ENCODE peak calls at places on chromosomes 3 and 15, in seven cellular contexts. P is tibial nerve, U is HFFc6, W is foreskin fibroblast, S is RWPE1, I is neural progenitor cell, M is neural crest cell. G is an unnamed sample.

GRCh38 chr3:194686414-194686815 is 732 bp downstream of the FAM43A start:
- DNase-seq in M (no peak), U (peak; percentile 15), I (no peak), S (no peak), W (no peak), P (no peak), G (no peak)

GRCh38 chr3:100073555-100074307 is 40.6 kb downstream of the FILIP1L start:
- DNase-seq in M (peak; percentile 5), U (peak; percentile 85), S (no peak), P (no peak), W (peak; percentile 80), I (peak; percentile 67), G (peak; percentile 48)

GRCh38 chr3:9780920-9781319 is 11.2 kb upstream of the CAMK1 start:
- DNase-seq in S (no peak), M (no peak), P (no peak), W (no peak), U (no peak), I (no peak), G (no peak)

GRCh38 chr3:38247366-38248035 is 18.1 kb upstream of the SLC22A13 start:
- DNase-seq in M (no peak), W (peak; percentile 94), U (peak; percentile 92), I (no peak), P (peak; percentile 34), S (peak; percentile 81), G (no peak)

GRCh38 chr15:51579012-51579411 is 43.6 kb downstream of the DMXL2 start:
- DNase-seq in I (no peak), W (peak; percentile 8), U (no peak), S (no peak), P (no peak), M (no peak), G (no peak)

GRCh38 chr15:45522179-45522930 is at the start of gene SLC30A4:
- DNase-seq in W (peak; percentile 85), I (peak; percentile 81), P (peak; percentile 44), U (peak; percentile 24), M (peak; percentile 39), S (peak; percentile 47), G (peak; percentile 58)

GRCh38 chr15:88663216-88663615 is 24.4 kb downstream of the ISG20 start:
- DNase-seq in I (no peak), M (no peak), W (peak; percentile 39), S (no peak), P (no peak), U (no peak), G (no peak)

GRCh38 chr15:65930134-65930533 is 60.8 kb downstream of the RAB11A start:
- DNase-seq in P (no peak), I (no peak), U (no peak), S (no peak), M (no peak), W (no peak), G (no peak)

GRCh38 chr3:123028233-123028828 is 768 bp upstream of the SEMA5B start:
- DNase-seq in M (peak; percentile 29), W (peak; percentile 81), I (peak; percentile 81), P (peak; percentile 41), S (peak; percentile 79), U (peak; percentile 50), G (peak; percentile 30)

GRCh38 chr15:66952756-66953522 is 112.5 kb upstream of the SMAD3 start:
- DNase-seq in W (no peak), I (no peak), U (no peak), M (no peak), P (no peak), S (no peak), G (no peak)

GRCh38 chr3:127585813-127586165 is 4.7 kb downstream of the TPRA1 start:
- DNase-seq in I (no peak), M (no peak), P (no peak), S (no peak), U (no peak), W (no peak), G (no peak)

GRCh38 chr3:188881954-188882641 is 289.7 kb upstream of the TPRG1 start:
- DNase-seq in U (peak; percentile 80), S (peak; percentile 75), W (peak; percentile 85), I (no peak), P (no peak), M (no peak), G (no peak)

GRCh38 chr3:159988617-159989251 is at the start of gene IL12A:
- DNase-seq in S (peak; percentile 56), W (peak; percentile 89), M (peak; percentile 78), P (peak; percentile 71), I (peak; percentile 88), U (peak; percentile 42), G (peak; percentile 88)

GRCh38 chr15:76336254-76337046 is at the start of gene ISL2:
- DNase-seq in I (peak; percentile 97), M (peak; percentile 57), S (peak; percentile 100), U (peak; percentile 95), W (peak; percentile 100), P (no peak), G (peak; percentile 85)
- TF ChIP-seq CTCF in I (no peak), M (no peak), S (no peak), U (no peak), W (no peak), P (no peak), G (no peak)

DNA sequence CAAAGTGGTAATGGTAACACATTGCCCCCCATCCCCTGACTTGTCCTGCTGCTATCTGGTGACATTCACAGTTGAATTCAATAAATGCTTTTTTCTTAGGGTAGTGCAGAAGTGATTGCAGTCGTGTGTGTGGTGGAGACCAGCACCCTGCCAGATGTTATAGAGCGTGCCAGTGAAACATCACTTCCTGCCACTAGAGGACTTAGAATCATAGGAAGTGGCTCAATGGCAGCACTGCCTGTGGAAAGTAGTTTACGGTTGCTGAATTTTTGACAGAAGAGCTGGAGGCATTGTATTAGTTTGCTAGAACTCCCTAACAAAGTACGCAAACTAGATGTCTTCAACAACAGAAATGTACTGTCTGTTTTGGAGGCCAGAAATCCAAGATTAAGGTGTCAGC is 37.4 kb upstream of the P2RY12 start:
- DNase-seq in I (no peak), W (no peak), U (no peak), P (no peak), M (no peak), S (no peak), G (no peak)
- TF ChIP-seq CTCF in I (peak; percentile 21), W (no peak), U (no peak), P (no peak), M (no peak), S (no peak), G (no peak)

DNA sequence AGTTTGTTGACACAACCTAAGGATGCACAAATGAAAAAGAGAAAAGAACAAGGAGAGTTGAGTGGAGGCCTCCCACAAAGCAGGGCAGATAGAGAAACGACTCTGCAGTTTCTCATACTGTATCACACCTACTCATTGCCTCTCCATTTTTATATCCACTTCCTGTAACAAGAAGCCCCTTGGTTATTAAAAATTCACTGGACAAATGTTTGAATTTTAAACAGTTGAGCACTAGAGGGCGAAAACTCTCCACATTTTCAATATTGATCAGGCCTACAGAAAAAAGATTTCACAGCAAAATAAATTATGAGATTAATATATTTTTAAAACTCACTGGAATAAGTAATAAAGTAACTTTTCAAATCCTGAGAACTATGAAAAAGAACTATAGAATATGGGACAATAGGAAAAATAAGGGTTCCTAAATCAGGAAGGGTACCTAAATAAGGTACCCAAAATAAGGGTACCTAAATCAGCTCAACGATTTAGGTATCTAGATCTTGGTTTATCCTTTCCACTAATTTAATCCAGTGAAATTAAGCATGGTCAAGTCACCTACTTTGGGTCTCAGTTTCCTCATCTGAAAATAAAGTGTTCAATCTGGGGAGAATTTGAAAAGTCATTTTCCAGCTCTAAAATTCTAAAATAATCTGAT is 47.0 kb upstream of the PPIB start:
- DNase-seq in I (no peak), U (peak; percentile 51), W (peak; percentile 64), P (no peak), M (no peak), S (peak; percentile 30), G (peak; percentile 7)
- TF ChIP-seq CTCF in I (peak; percentile 54), U (peak; percentile 86), W (peak; percentile 23), P (peak; percentile 31), M (peak; percentile 70), S (peak; percentile 71), G (peak; percentile 68)

GRCh38 chr15:38516636-38517035 is 48.0 kb downstream of the RASGRP1 start:
- DNase-seq in I (no peak), M (no peak), W (no peak), S (no peak), P (no peak), U (no peak), G (no peak)

GRCh38 chr15:38514601-38515000 is 50.0 kb downstream of the RASGRP1 start:
- DNase-seq in I (peak; percentile 15), W (no peak), U (no peak), S (no peak), M (no peak), P (no peak), G (no peak)

GRCh38 chr15:38509152-38509551 is 55.2 kb downstream of the FAM98B start:
- DNase-seq in M (no peak), I (no peak), S (no peak), W (no peak), U (no peak), P (no peak), G (no peak)

GRCh38 chr15:38508647-38509046 is 54.7 kb downstream of the FAM98B start:
- DNase-seq in S (no peak), P (no peak), M (no peak), I (no peak), W (no peak), U (no peak), G (peak; percentile 33)

DNA sequence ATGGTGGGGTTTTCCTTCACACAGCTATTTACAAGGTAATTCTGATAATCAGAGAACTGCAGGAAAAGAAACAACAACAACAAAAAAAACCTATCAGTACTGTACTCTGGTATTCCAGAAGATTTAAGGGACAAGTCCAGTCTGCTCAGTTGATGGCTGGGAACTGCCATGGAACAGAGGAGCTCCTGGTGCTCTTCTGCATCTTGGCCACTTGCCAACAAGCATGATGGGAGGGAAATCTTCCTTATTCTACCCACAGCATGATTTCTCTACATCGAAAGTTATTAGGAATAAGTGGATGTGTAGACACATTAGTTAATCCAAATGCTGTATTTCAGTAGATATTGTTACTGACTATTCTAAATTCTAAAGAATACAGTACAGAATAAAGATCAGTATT is 51.7 kb downstream of the RASGRP1 start:
- DNase-seq in W (no peak), M (no peak), P (no peak), I (no peak), U (no peak), S (no peak), G (no peak)
- TF ChIP-seq CTCF in W (no peak), M (no peak), P (no peak), I (no peak), U (no peak), S (no peak), G (no peak)

DNA sequence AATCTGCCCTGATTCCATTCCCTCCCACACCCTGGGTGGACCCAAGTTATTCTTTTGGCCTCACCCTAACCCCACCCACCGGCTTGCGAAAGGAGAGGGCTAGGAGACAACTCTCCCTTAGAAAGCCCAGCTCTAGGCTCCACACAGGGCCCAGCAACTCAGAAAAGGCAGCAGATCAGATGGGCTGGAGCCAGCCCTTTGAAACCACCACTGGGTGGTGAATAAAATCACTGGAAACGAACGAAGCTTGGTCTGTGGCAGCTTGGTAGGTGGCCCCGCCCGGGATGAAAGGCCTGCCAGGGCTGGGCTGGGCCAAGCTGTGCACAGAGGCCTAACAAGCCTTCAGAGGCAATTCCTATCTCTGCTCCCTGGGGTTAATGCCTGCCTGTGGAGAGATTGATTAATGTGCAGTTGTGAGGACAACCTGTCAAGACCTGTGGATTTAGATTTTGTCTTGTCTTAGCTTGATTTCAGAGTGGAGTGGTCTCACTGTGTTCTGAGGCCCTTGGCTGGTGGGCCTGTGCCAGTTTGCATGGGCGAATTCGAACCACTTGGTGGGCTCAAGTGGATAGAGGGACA is 38.8 kb downstream of the BHLHE40 start:
- DNase-seq in W (peak; percentile 28), S (peak; percentile 41), U (no peak), M (no peak), I (peak; percentile 53), P (peak; percentile 77), G (no peak)
- TF ChIP-seq CTCF in W (no peak), S (no peak), U (no peak), M (no peak), I (no peak), P (no peak), G (no peak)

GRCh38 chr15:44195151-44195740 is at the start of gene FRMD5:
- DNase-seq in I (peak; percentile 98), P (peak; percentile 65), S (peak; percentile 99), U (peak; percentile 91), W (peak; percentile 97), M (peak; percentile 94), G (peak; percentile 90)
- TF ChIP-seq CTCF in I (peak; percentile 43), P (peak; percentile 26), S (no peak), U (peak; percentile 43), W (peak; percentile 42), M (peak; percentile 51), G (no peak)